ENCODE peak calls at places on chromosomes 7 and 10, in seven cellular contexts. R, J, S, M, U, A and I are unnamed samples.

GRCh38 chr7:55214707-55215106 is 150.4 kb upstream of the LANCL2 start:
- DNase-seq in R (no peak), J (no peak), S (peak; percentile 44), M (peak; percentile 34), U (no peak), A (no peak), I (no peak)

GRCh38 chr10:35306852-35307251 is 29.5 kb upstream of the CCNY start:
- DNase-seq in R (no peak), J (no peak), S (peak; percentile 50), M (peak; percentile 23), U (peak; percentile 9), A (no peak), I (peak; percentile 68)

GRCh38 chr7:111872837-111873646 is 310.8 kb upstream of the IMMP2L start:
- DNase-seq in R (no peak), J (no peak), S (no peak), M (no peak), U (no peak), A (no peak), I (no peak)

GRCh38 chr7:1650363-1651030 is 19.6 kb upstream of the ELFN1 start:
- DNase-seq in R (no peak), J (no peak), S (no peak), M (no peak), U (no peak), A (no peak), I (no peak)

GRCh38 chr7:158263110-158263963 is 324.3 kb downstream of the PTPRN2 start:
- DNase-seq in R (no peak), J (no peak), S (no peak), M (no peak), U (no peak), A (no peak), I (no peak)

GRCh38 chr7:83574616-83575015 is 74.3 kb downstream of the SEMA3E start:
- DNase-seq in R (no peak), J (no peak), S (no peak), M (no peak), U (no peak), A (no peak), I (no peak)

GRCh38 chr10:93718937-93719725 is 16.7 kb upstream of the FRA10AC1 start:
- DNase-seq in R (no peak), J (no peak), S (no peak), M (no peak), U (no peak), A (no peak), I (no peak)

GRCh38 chr7:152618427-152618826 is 57.5 kb downstream of the XRCC2 start:
- DNase-seq in R (no peak), J (no peak), S (no peak), M (no peak), U (no peak), A (no peak), I (no peak)

GRCh38 chr10:113612154-113612553 is 51.7 kb downstream of the NRAP start:
- DNase-seq in R (no peak), J (no peak), S (no peak), M (no peak), U (no peak), A (peak; percentile 15), I (no peak)

GRCh38 chr10:44352316-44353127 is 32.4 kb downstream of the CXCL12 start:
- DNase-seq in R (no peak), J (no peak), S (peak; percentile 66), M (peak; percentile 64), U (no peak), A (no peak), I (peak; percentile 93)

GRCh38 chr7:33744293-33744692 is 161.0 kb upstream of the BMPER start:
- DNase-seq in R (no peak), J (no peak), S (no peak), M (no peak), U (no peak), A (no peak), I (peak; percentile 37)

GRCh38 chr7:5578441-5579024 is 154.9 kb upstream of the TNRC18 start:
- DNase-seq in R (no peak), J (no peak), S (no peak), M (no peak), U (no peak), A (no peak), I (no peak)

GRCh38 chr10:28796606-28797512 is 119.5 kb downstream of the BAMBI start:
- DNase-seq in R (no peak), J (no peak), S (peak; percentile 82), M (peak; percentile 58), U (no peak), A (no peak), I (no peak)

GRCh38 chr7:152313879-152314604 is 121.8 kb downstream of the KMT2C start:
- DNase-seq in R (peak; percentile 86), J (no peak), S (peak; percentile 94), M (peak; percentile 88), U (no peak), A (no peak), I (peak; percentile 68)

GRCh38 chr7:4102231-4102841 is 579.8 kb upstream of the FOXK1 start:
- DNase-seq in R (no peak), J (no peak), S (no peak), M (no peak), U (no peak), A (no peak), I (peak; percentile 26)

GRCh38 chr7:69738396-69738889 is 140.2 kb downstream of the AUTS2 start:
- DNase-seq in R (no peak), J (no peak), S (peak; percentile 74), M (no peak), U (no peak), A (no peak), I (peak; percentile 74)

GRCh38 chr7:141410353-141410752 is 140.9 kb upstream of the AGK start:
- DNase-seq in R (no peak), J (no peak), S (no peak), M (no peak), U (no peak), A (no peak), I (no peak)

GRCh38 chr7:18570890-18571478 is 75.4 kb downstream of the HDAC9 start:
- DNase-seq in R (no peak), J (no peak), S (peak; percentile 50), M (peak; percentile 77), U (no peak), A (no peak), I (peak; percentile 60)

GRCh38 chr10:92418221-92418620 is 127.3 kb downstream of the MARCHF5 start:
- DNase-seq in R (no peak), J (no peak), S (no peak), M (no peak), U (no peak), A (no peak), I (no peak)

GRCh38 chr10:101682172-101682825 is 12.7 kb downstream of the FBXW4 start:
- DNase-seq in R (no peak), J (no peak), S (no peak), M (peak; percentile 23), U (no peak), A (no peak), I (no peak)

GRCh38 chr10:8069627-8070026 is 15.1 kb downstream of the GATA3 start:
- DNase-seq in R (no peak), J (no peak), S (peak; percentile 95), M (no peak), U (no peak), A (no peak), I (no peak)

GRCh38 chr7:33710608-33711007 is 194.7 kb upstream of the BMPER start:
- DNase-seq in R (no peak), J (no peak), S (peak; percentile 68), M (no peak), U (no peak), A (no peak), I (no peak)

GRCh38 chr7:78642751-78643150 is 810.7 kb downstream of the MAGI2 start:
- DNase-seq in R (no peak), J (no peak), S (no peak), M (no peak), U (no peak), A (no peak), I (no peak)

GRCh38 chr7:31744294-31744874 is 57.4 kb downstream of the PPP1R17 start:
- DNase-seq in R (peak; percentile 76), J (no peak), S (peak; percentile 60), M (peak; percentile 85), U (peak; percentile 59), A (peak; percentile 2), I (peak; percentile 85)

GRCh38 chr7:80942261-80943041 is 23.6 kb upstream of the SEMA3C start:
- DNase-seq in R (no peak), J (no peak), S (peak; percentile 99), M (peak; percentile 98), U (no peak), A (no peak), I (peak; percentile 43)

GRCh38 chr7:40348126-40348728 is 213.4 kb downstream of the SUGCT start:
- DNase-seq in R (no peak), J (no peak), S (peak; percentile 96), M (no peak), U (no peak), A (no peak), I (no peak)